ENCODE peak calls at places on chromosomes 5 and 9, in nine cellular contexts. One of them, this sample, is unnamed.

GRCh38 chr9:91334053-91334452 is 27.7 kb downstream of the AUH start:
- DNase-seq in neural crest cell: no peak
- DNase-seq in fibroblast of mammary gland: peak
- DNase-seq in SK-N-SH: no peak
- DNase-seq in activated T-helper 1 cell treated with anti-CD3 and anti-CD28 coated beads, Interleukin-12 subunit alpha, Interleukin-12 subunit beta, Interleukin-2, Interleukin-4 antibody, amounts not matched to agents 30 ng/mL and 10 ng/mL and 1 ng/mL, durations not matched to agents 14 hours and 24 hours and 36 hours: no peak
- DNase-seq in lower leg skin: no peak
- DNase-seq in endothelial cell: no peak
- DNase-seq in AG10803: peak
- DNase-seq in RCC 7860: peak
- DNase-seq in this sample: no peak

GRCh38 chr5:133943475-133943817 is 25.0 kb downstream of the C5orf15 start:
- DNase-seq in SK-N-SH: no peak
- DNase-seq in endothelial cell: no peak
- DNase-seq in AG10803: no peak
- DNase-seq in neural crest cell: no peak
- DNase-seq in activated T-helper 1 cell treated with anti-CD3 and anti-CD28 coated beads, Interleukin-12 subunit alpha, Interleukin-12 subunit beta, Interleukin-2, Interleukin-4 antibody, amounts not matched to agents 30 ng/mL and 10 ng/mL and 1 ng/mL, durations not matched to agents 14 hours and 24 hours and 36 hours: no peak
- DNase-seq in lower leg skin: no peak
- DNase-seq in fibroblast of mammary gland: no peak
- DNase-seq in RCC 7860: no peak
- DNase-seq in this sample: peak

GRCh38 chr5:152560508-152561137 is 155.5 kb upstream of the NMUR2 start:
- DNase-seq in RCC 7860: no peak
- DNase-seq in SK-N-SH: peak
- DNase-seq in AG10803: peak
- DNase-seq in lower leg skin: no peak
- DNase-seq in neural crest cell: peak
- DNase-seq in activated T-helper 1 cell treated with anti-CD3 and anti-CD28 coated beads, Interleukin-12 subunit alpha, Interleukin-12 subunit beta, Interleukin-2, Interleukin-4 antibody, amounts not matched to agents 30 ng/mL and 10 ng/mL and 1 ng/mL, durations not matched to agents 14 hours and 24 hours and 36 hours: peak
- DNase-seq in endothelial cell: peak
- DNase-seq in fibroblast of mammary gland: peak
- DNase-seq in this sample: no peak

GRCh38 chr5:150608991-150609390 is 31.5 kb upstream of the SYNPO start:
- DNase-seq in fibroblast of mammary gland: no peak
- DNase-seq in activated T-helper 1 cell treated with anti-CD3 and anti-CD28 coated beads, Interleukin-12 subunit alpha, Interleukin-12 subunit beta, Interleukin-2, Interleukin-4 antibody, amounts not matched to agents 30 ng/mL and 10 ng/mL and 1 ng/mL, durations not matched to agents 14 hours and 24 hours and 36 hours: no peak
- DNase-seq in RCC 7860: no peak
- DNase-seq in AG10803: no peak
- DNase-seq in neural crest cell: no peak
- DNase-seq in lower leg skin: no peak
- DNase-seq in endothelial cell: no peak
- DNase-seq in SK-N-SH: no peak
- DNase-seq in this sample: no peak

GRCh38 chr9:121807918-121808278 is 156.5 kb downstream of the DAB2IP start:
- DNase-seq in fibroblast of mammary gland: no peak
- DNase-seq in lower leg skin: peak
- DNase-seq in neural crest cell: no peak
- DNase-seq in SK-N-SH: no peak
- DNase-seq in AG10803: no peak
- DNase-seq in RCC 7860: no peak
- DNase-seq in endothelial cell: no peak
- DNase-seq in activated T-helper 1 cell treated with anti-CD3 and anti-CD28 coated beads, Interleukin-12 subunit alpha, Interleukin-12 subunit beta, Interleukin-2, Interleukin-4 antibody, amounts not matched to agents 30 ng/mL and 10 ng/mL and 1 ng/mL, durations not matched to agents 14 hours and 24 hours and 36 hours: no peak
- DNase-seq in this sample: no peak

GRCh38 chr5:61301820-61302563 is 30.1 kb upstream of the ZSWIM6 start:
- DNase-seq in lower leg skin: peak
- DNase-seq in AG10803: peak
- DNase-seq in neural crest cell: no peak
- DNase-seq in endothelial cell: no peak
- DNase-seq in fibroblast of mammary gland: peak
- DNase-seq in activated T-helper 1 cell treated with anti-CD3 and anti-CD28 coated beads, Interleukin-12 subunit alpha, Interleukin-12 subunit beta, Interleukin-2, Interleukin-4 antibody, amounts not matched to agents 30 ng/mL and 10 ng/mL and 1 ng/mL, durations not matched to agents 14 hours and 24 hours and 36 hours: no peak
- DNase-seq in RCC 7860: peak
- DNase-seq in SK-N-SH: no peak
- DNase-seq in this sample: peak

GRCh38 chr5:116371431-116371830 is 203.2 kb downstream of the SEMA6A start:
- DNase-seq in neural crest cell: no peak
- DNase-seq in fibroblast of mammary gland: no peak
- DNase-seq in AG10803: no peak
- DNase-seq in activated T-helper 1 cell treated with anti-CD3 and anti-CD28 coated beads, Interleukin-12 subunit alpha, Interleukin-12 subunit beta, Interleukin-2, Interleukin-4 antibody, amounts not matched to agents 30 ng/mL and 10 ng/mL and 1 ng/mL, durations not matched to agents 14 hours and 24 hours and 36 hours: no peak
- DNase-seq in RCC 7860: no peak
- DNase-seq in lower leg skin: no peak
- DNase-seq in SK-N-SH: no peak
- DNase-seq in endothelial cell: no peak
- DNase-seq in this sample: no peak

GRCh38 chr5:176780951-176781350 is 29.4 kb upstream of the UNC5A start:
- DNase-seq in neural crest cell: no peak
- DNase-seq in RCC 7860: no peak
- DNase-seq in lower leg skin: peak
- DNase-seq in AG10803: no peak
- DNase-seq in fibroblast of mammary gland: no peak
- DNase-seq in activated T-helper 1 cell treated with anti-CD3 and anti-CD28 coated beads, Interleukin-12 subunit alpha, Interleukin-12 subunit beta, Interleukin-2, Interleukin-4 antibody, amounts not matched to agents 30 ng/mL and 10 ng/mL and 1 ng/mL, durations not matched to agents 14 hours and 24 hours and 36 hours: no peak
- DNase-seq in SK-N-SH: no peak
- DNase-seq in endothelial cell: no peak
- DNase-seq in this sample: peak

GRCh38 chr5:86461169-86461956 is 156.4 kb upstream of the COX7C start:
- DNase-seq in lower leg skin: no peak
- DNase-seq in activated T-helper 1 cell treated with anti-CD3 and anti-CD28 coated beads, Interleukin-12 subunit alpha, Interleukin-12 subunit beta, Interleukin-2, Interleukin-4 antibody, amounts not matched to agents 30 ng/mL and 10 ng/mL and 1 ng/mL, durations not matched to agents 14 hours and 24 hours and 36 hours: no peak
- DNase-seq in SK-N-SH: no peak
- DNase-seq in AG10803: no peak
- DNase-seq in neural crest cell: no peak
- DNase-seq in fibroblast of mammary gland: no peak
- DNase-seq in RCC 7860: peak
- DNase-seq in endothelial cell: no peak
- DNase-seq in this sample: no peak

GRCh38 chr5:140018517-140018916 is 24.6 kb downstream of the NRG2 start:
- DNase-seq in lower leg skin: no peak
- DNase-seq in endothelial cell: no peak
- DNase-seq in fibroblast of mammary gland: no peak
- DNase-seq in SK-N-SH: no peak
- DNase-seq in neural crest cell: no peak
- DNase-seq in AG10803: no peak
- DNase-seq in RCC 7860: no peak
- DNase-seq in activated T-helper 1 cell treated with anti-CD3 and anti-CD28 coated beads, Interleukin-12 subunit alpha, Interleukin-12 subunit beta, Interleukin-2, Interleukin-4 antibody, amounts not matched to agents 30 ng/mL and 10 ng/mL and 1 ng/mL, durations not matched to agents 14 hours and 24 hours and 36 hours: no peak
- DNase-seq in this sample: no peak

GRCh38 chr5:64489857-64490256 is 16.0 kb upstream of the RGS7BP start:
- DNase-seq in SK-N-SH: no peak
- DNase-seq in neural crest cell: no peak
- DNase-seq in endothelial cell: no peak
- DNase-seq in RCC 7860: no peak
- DNase-seq in activated T-helper 1 cell treated with anti-CD3 and anti-CD28 coated beads, Interleukin-12 subunit alpha, Interleukin-12 subunit beta, Interleukin-2, Interleukin-4 antibody, amounts not matched to agents 30 ng/mL and 10 ng/mL and 1 ng/mL, durations not matched to agents 14 hours and 24 hours and 36 hours: no peak
- DNase-seq in lower leg skin: no peak
- DNase-seq in AG10803: no peak
- DNase-seq in fibroblast of mammary gland: no peak
- DNase-seq in this sample: no peak

GRCh38 chr9:128203024-128203841 is at the start of gene DNM1:
- DNase-seq in AG10803: peak
- DNase-seq in neural crest cell: peak
- DNase-seq in lower leg skin: no peak
- DNase-seq in SK-N-SH: peak
- DNase-seq in RCC 7860: peak
- DNase-seq in endothelial cell: peak
- DNase-seq in fibroblast of mammary gland: peak
- DNase-seq in activated T-helper 1 cell treated with anti-CD3 and anti-CD28 coated beads, Interleukin-12 subunit alpha, Interleukin-12 subunit beta, Interleukin-2, Interleukin-4 antibody, amounts not matched to agents 30 ng/mL and 10 ng/mL and 1 ng/mL, durations not matched to agents 14 hours and 24 hours and 36 hours: peak
- DNase-seq in this sample: no peak

GRCh38 chr5:116459306-116459705 is 115.3 kb downstream of the SEMA6A start:
- DNase-seq in lower leg skin: no peak
- DNase-seq in AG10803: no peak
- DNase-seq in activated T-helper 1 cell treated with anti-CD3 and anti-CD28 coated beads, Interleukin-12 subunit alpha, Interleukin-12 subunit beta, Interleukin-2, Interleukin-4 antibody, amounts not matched to agents 30 ng/mL and 10 ng/mL and 1 ng/mL, durations not matched to agents 14 hours and 24 hours and 36 hours: no peak
- DNase-seq in neural crest cell: no peak
- DNase-seq in SK-N-SH: no peak
- DNase-seq in fibroblast of mammary gland: no peak
- DNase-seq in endothelial cell: no peak
- DNase-seq in RCC 7860: peak
- DNase-seq in this sample: no peak

GRCh38 chr9:132008184-132008781 is 71.4 kb downstream of the MED27 start:
- DNase-seq in SK-N-SH: no peak
- DNase-seq in endothelial cell: no peak
- DNase-seq in neural crest cell: no peak
- DNase-seq in activated T-helper 1 cell treated with anti-CD3 and anti-CD28 coated beads, Interleukin-12 subunit alpha, Interleukin-12 subunit beta, Interleukin-2, Interleukin-4 antibody, amounts not matched to agents 30 ng/mL and 10 ng/mL and 1 ng/mL, durations not matched to agents 14 hours and 24 hours and 36 hours: no peak
- DNase-seq in lower leg skin: no peak
- DNase-seq in fibroblast of mammary gland: peak
- DNase-seq in AG10803: no peak
- DNase-seq in RCC 7860: peak
- DNase-seq in this sample: no peak

GRCh38 chr9:92247981-92248380 is 45.5 kb downstream of the IARS1 start:
- DNase-seq in lower leg skin: no peak
- DNase-seq in endothelial cell: no peak
- DNase-seq in fibroblast of mammary gland: no peak
- DNase-seq in neural crest cell: no peak
- DNase-seq in SK-N-SH: no peak
- DNase-seq in activated T-helper 1 cell treated with anti-CD3 and anti-CD28 coated beads, Interleukin-12 subunit alpha, Interleukin-12 subunit beta, Interleukin-2, Interleukin-4 antibody, amounts not matched to agents 30 ng/mL and 10 ng/mL and 1 ng/mL, durations not matched to agents 14 hours and 24 hours and 36 hours: no peak
- DNase-seq in AG10803: no peak
- DNase-seq in RCC 7860: peak
- DNase-seq in this sample: no peak

GRCh38 chr5:133489632-133490031 is 122.7 kb downstream of the FSTL4 start:
- DNase-seq in neural crest cell: no peak
- DNase-seq in AG10803: no peak
- DNase-seq in lower leg skin: peak
- DNase-seq in fibroblast of mammary gland: no peak
- DNase-seq in SK-N-SH: no peak
- DNase-seq in activated T-helper 1 cell treated with anti-CD3 and anti-CD28 coated beads, Interleukin-12 subunit alpha, Interleukin-12 subunit beta, Interleukin-2, Interleukin-4 antibody, amounts not matched to agents 30 ng/mL and 10 ng/mL and 1 ng/mL, durations not matched to agents 14 hours and 24 hours and 36 hours: no peak
- DNase-seq in endothelial cell: no peak
- DNase-seq in RCC 7860: no peak
- DNase-seq in this sample: no peak

GRCh38 chr5:72709341-72709740 is 107.1 kb upstream of the TNPO1 start:
- DNase-seq in endothelial cell: no peak
- DNase-seq in RCC 7860: no peak
- DNase-seq in lower leg skin: no peak
- DNase-seq in neural crest cell: no peak
- DNase-seq in AG10803: no peak
- DNase-seq in activated T-helper 1 cell treated with anti-CD3 and anti-CD28 coated beads, Interleukin-12 subunit alpha, Interleukin-12 subunit beta, Interleukin-2, Interleukin-4 antibody, amounts not matched to agents 30 ng/mL and 10 ng/mL and 1 ng/mL, durations not matched to agents 14 hours and 24 hours and 36 hours: no peak
- DNase-seq in fibroblast of mammary gland: no peak
- DNase-seq in SK-N-SH: no peak
- DNase-seq in this sample: no peak

GRCh38 chr5:107766439-107766838 is 95.7 kb upstream of the EFNA5 start:
- DNase-seq in AG10803: no peak
- DNase-seq in fibroblast of mammary gland: no peak
- DNase-seq in SK-N-SH: no peak
- DNase-seq in activated T-helper 1 cell treated with anti-CD3 and anti-CD28 coated beads, Interleukin-12 subunit alpha, Interleukin-12 subunit beta, Interleukin-2, Interleukin-4 antibody, amounts not matched to agents 30 ng/mL and 10 ng/mL and 1 ng/mL, durations not matched to agents 14 hours and 24 hours and 36 hours: no peak
- DNase-seq in endothelial cell: no peak
- DNase-seq in lower leg skin: no peak
- DNase-seq in neural crest cell: no peak
- DNase-seq in RCC 7860: no peak
- DNase-seq in this sample: no peak

GRCh38 chr9:114462791-114463190 is 42.5 kb downstream of the WHRN start:
- DNase-seq in AG10803: peak
- DNase-seq in neural crest cell: no peak
- DNase-seq in RCC 7860: no peak
- DNase-seq in lower leg skin: no peak
- DNase-seq in activated T-helper 1 cell treated with anti-CD3 and anti-CD28 coated beads, Interleukin-12 subunit alpha, Interleukin-12 subunit beta, Interleukin-2, Interleukin-4 antibody, amounts not matched to agents 30 ng/mL and 10 ng/mL and 1 ng/mL, durations not matched to agents 14 hours and 24 hours and 36 hours: no peak
- DNase-seq in fibroblast of mammary gland: peak
- DNase-seq in SK-N-SH: no peak
- DNase-seq in endothelial cell: no peak
- DNase-seq in this sample: no peak

GRCh38 chr9:123335227-123335985 is 20.6 kb upstream of the CRB2 start:
- DNase-seq in RCC 7860: peak
- DNase-seq in endothelial cell: no peak
- DNase-seq in fibroblast of mammary gland: peak
- DNase-seq in neural crest cell: no peak
- DNase-seq in lower leg skin: no peak
- DNase-seq in activated T-helper 1 cell treated with anti-CD3 and anti-CD28 coated beads, Interleukin-12 subunit alpha, Interleukin-12 subunit beta, Interleukin-2, Interleukin-4 antibody, amounts not matched to agents 30 ng/mL and 10 ng/mL and 1 ng/mL, durations not matched to agents 14 hours and 24 hours and 36 hours: no peak
- DNase-seq in SK-N-SH: no peak
- DNase-seq in AG10803: peak
- DNase-seq in this sample: no peak

This sample was measured in ascending aorta.